ENCODE peak calls at places on chromosomes 1 and 21, in five cellular contexts. A is mesenchymal stem cell, O is mesendoderm, V is neuronal stem cell, J is H9. T is an unnamed sample.

GRCh38 chr1:156648951-156649350 is 7.0 kb downstream of the BCAN start:
- DNase-seq in O (peak; percentile 84), J (no peak), V (no peak), A (no peak), T (no peak)

GRCh38 chr1:19450811-19451564 is 34.4 kb downstream of the CAPZB start:
- DNase-seq in V (no peak), O (no peak), J (no peak), A (peak; percentile 97), T (peak; percentile 99)

GRCh38 chr1:20685099-20685662 is 24.0 kb upstream of the DDOST start:
- DNase-seq in J (no peak), O (no peak), A (no peak), V (no peak), T (no peak)

GRCh38 chr21:37207441-37208009 is 59.6 kb downstream of the VPS26C start:
- DNase-seq in J (no peak), V (no peak), O (no peak), A (no peak), T (no peak)

GRCh38 chr1:230507671-230508407 is 81.7 kb upstream of the PGBD5 start:
- DNase-seq in V (no peak), A (peak; percentile 19), O (no peak), J (no peak), T (no peak)

GRCh38 chr1:28129150-28129549 is 40.7 kb upstream of the EYA3 start:
- DNase-seq in J (no peak), A (peak; percentile 43), V (no peak), O (no peak), T (peak; percentile 82)

GRCh38 chr1:3417082-3417728 is 37.3 kb upstream of the ARHGEF16 start:
- DNase-seq in J (no peak), O (no peak), V (no peak), A (no peak), T (no peak)

GRCh38 chr1:154219511-154219910 is 1.2 kb upstream of the UBAP2L start:
- DNase-seq in J (no peak), V (no peak), O (peak; percentile 23), A (no peak), T (peak; percentile 47)

GRCh38 chr1:56302878-56303277 is 276.5 kb downstream of the PLPP3 start:
- DNase-seq in O (no peak), J (no peak), A (peak; percentile 53), V (no peak), T (peak; percentile 54)

GRCh38 chr1:6955357-6956154 is 170.3 kb downstream of the CAMTA1 start:
- DNase-seq in J (no peak), O (no peak), A (no peak), V (no peak), T (no peak)

GRCh38 chr1:210292276-210292851 is 36.3 kb upstream of the HHAT start:
- DNase-seq in O (peak; percentile 95), J (peak; percentile 89), V (peak; percentile 90), A (peak; percentile 39), T (no peak)

GRCh38 chr21:46421191-46421750 is 37.4 kb upstream of the DIP2A start:
- DNase-seq in V (no peak), J (peak; percentile 21), A (no peak), O (no peak), T (no peak)

GRCh38 chr1:15797614-15798390 is 9.6 kb downstream of the UQCRHL start:
- DNase-seq in J (no peak), V (no peak), A (peak; percentile 40), O (no peak), T (peak; percentile 19)

GRCh38 chr1:164191191-164191590 is 367.8 kb upstream of the PBX1 start:
- DNase-seq in J (no peak), A (no peak), O (no peak), V (no peak), T (no peak)

GRCh38 chr21:32147041-32147440 is 131.8 kb downstream of the MIS18A start:
- DNase-seq in A (no peak), V (no peak), J (no peak), O (peak; percentile 50), T (no peak)

GRCh38 chr1:199291022-199291740 is 652.3 kb downstream of the PTPRC start:
- DNase-seq in A (no peak), J (no peak), O (peak; percentile 65), V (no peak), T (no peak)

GRCh38 chr1:150974580-150975478 is at the start of gene CERS2:
- DNase-seq in V (peak; percentile 75), O (peak; percentile 87), A (peak; percentile 84), J (peak; percentile 64), T (peak; percentile 69)

GRCh38 chr1:201614262-201615015 is 75.5 kb downstream of the NAV1 start:
- DNase-seq in A (peak; percentile 70), V (peak; percentile 58), O (peak; percentile 82), J (peak; percentile 88), T (peak; percentile 33)

GRCh38 chr1:168991667-168992475 is 114.6 kb upstream of the ATP1B1 start:
- DNase-seq in J (no peak), V (no peak), A (no peak), O (no peak), T (no peak)

GRCh38 chr1:39189592-39190041 is 14.9 kb upstream of the MACF1 start:
- DNase-seq in A (peak; percentile 89), O (no peak), V (no peak), J (no peak), T (peak; percentile 86)

GRCh38 chr1:179353546-179353945 is 12.2 kb upstream of the AXDND1 start:
- DNase-seq in V (no peak), J (no peak), O (no peak), A (peak; percentile 85), T (peak; percentile 80)

GRCh38 chr21:42021751-42022430 is 11.7 kb upstream of the ZBTB21 start:
- DNase-seq in O (peak; percentile 84), J (peak; percentile 66), V (peak; percentile 76), A (no peak), T (no peak)

GRCh38 chr1:16082283-16083038 is 9.0 kb upstream of the FAM131C start:
- DNase-seq in O (peak; percentile 81), J (peak; percentile 83), V (peak; percentile 74), A (peak; percentile 67), T (peak; percentile 55)

GRCh38 chr21:16588433-16588860 is 858.7 kb downstream of the USP25 start:
- DNase-seq in J (peak; percentile 59), V (peak; percentile 32), O (peak; percentile 76), A (peak; percentile 73), T (peak; percentile 84)

GRCh38 chr1:54475357-54476230 is 69.4 kb upstream of the SSBP3 start:
- DNase-seq in A (no peak), O (no peak), V (no peak), J (peak; percentile 59), T (no peak)

GRCh38 chr1:46489638-46490602 is at the start of gene DMBX1:
- DNase-seq in V (no peak), A (peak; percentile 8), O (peak; percentile 72), J (peak; percentile 86), T (no peak)

GRCh38 chr21:20459838-20460237 is 538.4 kb upstream of the NCAM2 start:
- DNase-seq in O (no peak), V (no peak), A (peak; percentile 43), J (no peak), T (no peak)

GRCh38 chr1:212699104-212699838 is 369 bp downstream of the BATF3 start:
- DNase-seq in A (peak; percentile 65), O (peak; percentile 81), V (no peak), J (peak; percentile 84), T (peak; percentile 32)

GRCh38 chr21:36699026-36699545 is at the start of gene SIM2:
- DNase-seq in O (peak; percentile 63), J (peak; percentile 58), V (peak; percentile 54), A (no peak), T (peak; percentile 52)

GRCh38 chr1:199399996-199400714 is 627.4 kb upstream of the NR5A2 start:
- DNase-seq in A (no peak), O (no peak), J (no peak), V (no peak), T (no peak)

GRCh38 chr1:66137235-66137634 is 344.5 kb downstream of the PDE4B start:
- DNase-seq in O (no peak), A (no peak), J (no peak), V (no peak), T (peak; percentile 6)

GRCh38 chr21:28747464-28747863 is 245.2 kb downstream of the LTN1 start:
- DNase-seq in V (no peak), A (no peak), J (no peak), O (no peak), T (no peak)
- H2AK5ac ChIP-seq in V (no peak overlapping the region), A (no peak overlapping the region), J (no peak overlapping the region), O (no peak overlapping the region), T (no peak overlapping the region)

GRCh38 chr1:247491328-247491727 is 33.4 kb upstream of the OR2B11 start:
- DNase-seq in V (no peak), J (no peak), O (no peak), A (no peak), T (no peak)
- H2AK5ac ChIP-seq in V (no peak overlapping the region), J (no peak overlapping the region), O (no peak overlapping the region), A (no peak overlapping the region), T (no peak overlapping the region)

GRCh38 chr1:61318319-61319125 is 236.2 kb downstream of the NFIA start:
- DNase-seq in O (no peak), J (no peak), A (peak; percentile 74), V (no peak), T (peak; percentile 59)

GRCh38 chr1:61320575-61320974 is 238.2 kb downstream of the NFIA start:
- DNase-seq in A (no peak), O (peak; percentile 14), V (no peak), J (no peak), T (no peak)

GRCh38 chr1:61323681-61324328 is 241.4 kb downstream of the NFIA start:
- DNase-seq in O (no peak), V (no peak), A (no peak), J (no peak), T (no peak)

GRCh38 chr1:61322769-61323168 is 240.4 kb downstream of the NFIA start:
- DNase-seq in V (no peak), J (no peak), O (no peak), A (no peak), T (no peak)

DNA sequence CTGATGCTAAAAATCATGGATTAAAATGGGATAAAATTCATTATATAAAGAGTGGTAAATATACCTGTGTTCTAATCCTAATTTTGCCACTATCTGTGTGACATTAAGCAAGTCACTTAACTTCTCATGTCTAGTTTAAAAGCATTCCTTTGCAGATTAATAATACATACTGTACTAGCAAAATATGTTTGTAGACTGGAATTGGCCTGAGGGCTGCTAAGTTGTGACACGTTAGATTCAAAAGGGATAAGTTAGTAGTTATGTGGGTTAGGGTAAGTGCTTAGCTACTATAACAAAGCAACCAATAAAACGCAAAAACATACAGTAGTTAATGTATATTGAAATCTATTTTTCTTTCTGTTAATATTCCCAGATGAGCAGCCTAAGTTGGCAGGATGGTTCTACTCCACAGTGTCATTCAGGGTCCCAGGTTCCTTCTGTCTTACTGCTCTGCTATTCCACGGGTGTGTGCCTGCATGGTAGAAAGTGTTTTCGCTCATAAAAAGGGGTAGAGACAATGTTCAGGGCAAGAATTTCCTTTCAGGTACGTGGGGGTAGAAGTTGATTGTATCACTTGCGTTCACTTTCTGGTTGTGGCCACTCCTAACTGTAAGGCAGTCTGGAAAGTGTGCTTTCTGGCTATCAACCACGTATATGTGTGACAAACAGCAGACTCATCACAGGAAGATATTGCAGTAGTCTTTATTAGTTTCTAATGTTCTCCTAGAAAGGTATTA is 239.8 kb downstream of the NFIA start:
- DNase-seq in O (no peak), A (no peak), J (no peak), V (no peak), T (no peak)
- H2AK5ac ChIP-seq in O (no peak overlapping the region), A (no peak overlapping the region), J (no peak overlapping the region), V (no peak overlapping the region), T (no peak overlapping the region)

DNA sequence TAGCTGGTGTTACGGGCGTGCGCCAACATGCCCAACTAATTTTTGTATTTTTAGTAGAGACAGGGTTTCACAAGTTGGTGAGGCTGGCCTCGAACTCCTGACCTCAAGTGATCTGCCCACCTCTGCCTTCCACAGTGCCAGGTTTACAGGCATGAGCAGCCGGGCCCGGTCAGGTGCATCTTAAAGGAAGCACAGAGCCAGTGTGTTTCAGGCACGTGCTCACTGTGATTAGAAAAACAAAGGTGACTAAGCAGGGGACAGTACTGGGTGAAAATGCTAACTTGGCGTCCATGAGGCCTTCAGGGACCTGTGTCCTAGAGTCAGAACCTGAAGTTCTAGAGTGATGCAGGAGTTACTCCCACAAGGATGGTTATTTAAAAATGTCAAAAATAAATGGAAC is 60.0 kb upstream of the GJA8 start:
- DNase-seq in V (no peak), A (no peak), J (no peak), O (no peak), T (no peak)
- H2AK5ac ChIP-seq in V (no peak overlapping the region), A (no peak overlapping the region), J (no peak overlapping the region), O (no peak overlapping the region), T (no peak overlapping the region)

T was measured in IMR-90.